ENCODE peak calls at places on chromosomes 4 and X, in four cellular contexts. K, C, A and E are unnamed samples.
A peak's percentile ranks its signal among the peaks of the same experiment; 100 is the strongest.

GRCh38 chr4:177447417-177448004 is 5.3 kb upstream of the AGA start:
- DNase-seq in A (no peak), K (no peak), C (no peak), E (no peak)

GRCh38 chrX:150364347-150365050 is 1.4 kb downstream of the MAMLD1 start:
- DNase-seq in C (no peak), A (no peak), K (no peak), E (no peak)

GRCh38 chr4:11293866-11294265 is 134.8 kb downstream of the HS3ST1 start:
- DNase-seq in K (peak; percentile 22), C (no peak), A (no peak), E (peak; percentile 16)

GRCh38 chr4:186161138-186161537 is 30.2 kb upstream of the CYP4V2 start:
- DNase-seq in A (no peak), K (no peak), C (no peak), E (no peak)

GRCh38 chrX:154714925-154715324 is 36.0 kb downstream of the GAB3 start:
- DNase-seq in K (peak; percentile 65), C (no peak), A (no peak), E (peak; percentile 66)

GRCh38 chrX:107450823-107451509 is 1.5 kb downstream of the FRMPD3 start:
- DNase-seq in K (no peak), C (no peak), A (no peak), E (no peak)

GRCh38 chr4:60034371-60034770 is 1165.8 kb upstream of the ADGRL3 start:
- DNase-seq in A (no peak), K (no peak), C (no peak), E (no peak)

GRCh38 chr4:38566811-38567398 is 97.1 kb upstream of the KLF3 start:
- DNase-seq in A (peak; percentile 60), C (no peak), K (no peak), E (no peak)

GRCh38 chr4:40587826-40588225 is 41.8 kb downstream of the RBM47 start:
- DNase-seq in K (peak; percentile 70), A (no peak), C (no peak), E (peak; percentile 66)

GRCh38 chr4:147362868-147363440 is 117.9 kb upstream of the EDNRA start:
- DNase-seq in A (no peak), C (no peak), K (peak; percentile 90), E (peak; percentile 89)

GRCh38 chr4:25879091-25879584 is 16.4 kb upstream of the SEL1L3 start:
- DNase-seq in C (no peak), A (no peak), K (no peak), E (no peak)

GRCh38 chr4:140726776-140727500 is 29.2 kb downstream of the TBC1D9 start:
- DNase-seq in K (peak; percentile 29), C (no peak), A (no peak), E (peak; percentile 42)

GRCh38 chrX:136067946-136068345 is 79.4 kb upstream of the FHL1 start:
- DNase-seq in K (no peak), C (no peak), A (no peak), E (no peak)

GRCh38 chr4:75232546-75232945 is 281.7 kb downstream of the RCHY1 start:
- DNase-seq in A (no peak), K (no peak), C (no peak), E (no peak)

GRCh38 chr4:137065306-137065705 is 467.0 kb downstream of the PCDH18 start:
- DNase-seq in C (no peak), A (peak; percentile 39), K (peak; percentile 30), E (peak; percentile 41)

GRCh38 chr4:81913427-81913878 is 441.7 kb upstream of the RASGEF1B start:
- DNase-seq in A (no peak), C (no peak), K (peak; percentile 49), E (peak; percentile 53)

GRCh38 chrX:39814391-39814790 is 283.4 kb downstream of the BCOR start:
- DNase-seq in K (peak; percentile 44), C (no peak), A (no peak), E (peak; percentile 53)

GRCh38 chrX:38437093-38437492 is 84.7 kb downstream of the OTC start:
- DNase-seq in C (no peak), K (no peak), A (no peak), E (no peak)

GRCh38 chrX:49977319-49978090 is 55.1 kb downstream of the CLCN5 start:
- DNase-seq in C (no peak), A (no peak), K (no peak), E (no peak)

GRCh38 chr4:37685726-37686372 is 327 bp downstream of the RELL1 start:
- DNase-seq in A (no peak), K (no peak), C (peak; percentile 59), E (peak; percentile 50)

GRCh38 chrX:47643926-47644325 is 6.4 kb downstream of the ELK1 start:
- DNase-seq in K (peak; percentile 66), A (no peak), C (no peak), E (peak; percentile 59)
- TF ChIP-seq CTCF in K (peak; percentile 56), A (peak; percentile 57), C (no peak), E (peak; percentile 49)

DNA sequence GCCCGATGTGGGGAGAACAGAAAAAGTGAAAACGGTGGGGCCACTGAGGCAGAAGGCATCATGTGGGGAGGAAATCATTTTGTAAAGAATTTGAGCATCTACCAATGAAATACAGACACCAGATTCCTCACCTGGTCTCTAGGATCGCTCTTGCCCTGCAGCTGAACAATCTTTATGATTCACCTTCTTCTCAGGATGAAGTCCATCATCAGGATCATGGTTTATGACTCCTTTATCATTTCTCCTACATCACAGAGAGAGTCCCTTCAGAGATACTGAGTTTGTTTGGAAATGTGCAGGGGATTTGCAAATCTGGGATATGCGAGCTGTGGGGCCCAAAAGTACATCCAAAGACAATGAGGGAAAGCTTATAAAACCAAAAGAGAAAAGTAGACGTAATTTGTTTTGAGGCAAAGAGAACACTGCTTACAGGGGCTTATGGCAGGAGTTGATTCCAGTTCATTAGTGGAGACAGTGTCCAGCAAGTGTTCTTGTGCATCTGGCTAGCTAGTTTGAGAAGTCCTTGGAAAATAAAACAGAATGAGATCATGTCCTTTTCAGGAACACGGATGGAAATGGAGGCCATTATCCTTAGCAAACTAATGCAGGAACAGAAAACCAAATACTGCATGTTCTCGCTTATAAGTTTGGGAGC is 15.3 kb upstream of the ANXA5 start:
- DNase-seq in C (no peak), K (no peak), A (no peak), E (peak; percentile 6)
- H3K4me3 ChIP-seq in C (no peak overlapping the region), K (no peak overlapping the region), A (no peak overlapping the region), E (no peak overlapping the region)

GRCh38 chrX:80181079-80181478 is 166.5 kb downstream of the TBX22 start:
- DNase-seq in C (no peak), A (no peak), K (no peak), E (peak; percentile 0)
- TF ChIP-seq CTCF in C (no peak), A (no peak), K (no peak), E (no peak)

GRCh38 chrX:8726031-8726652 is 5.8 kb downstream of the ANOS1 start:
- DNase-seq in A (no peak), K (no peak), C (no peak), E (no peak)

GRCh38 chrX:8731579-8732395 is at the start of gene ANOS1:
- DNase-seq in A (peak; percentile 19), C (no peak), K (peak; percentile 19), E (peak; percentile 68)

GRCh38 chrX:8728932-8729331 is 3.0 kb downstream of the ANOS1 start:
- DNase-seq in C (no peak), K (no peak), A (no peak), E (no peak)

GRCh38 chrX:8730812-8731578 is 942 bp downstream of the ANOS1 start:
- DNase-seq in A (no peak), C (no peak), K (no peak), E (no peak)
- H3K4me3 ChIP-seq in A (peak overlapping the region; percentile 56), C (peak overlapping the region; percentile 60), K (peak overlapping the region; percentile 31), E (no peak overlapping the region)

DNA sequence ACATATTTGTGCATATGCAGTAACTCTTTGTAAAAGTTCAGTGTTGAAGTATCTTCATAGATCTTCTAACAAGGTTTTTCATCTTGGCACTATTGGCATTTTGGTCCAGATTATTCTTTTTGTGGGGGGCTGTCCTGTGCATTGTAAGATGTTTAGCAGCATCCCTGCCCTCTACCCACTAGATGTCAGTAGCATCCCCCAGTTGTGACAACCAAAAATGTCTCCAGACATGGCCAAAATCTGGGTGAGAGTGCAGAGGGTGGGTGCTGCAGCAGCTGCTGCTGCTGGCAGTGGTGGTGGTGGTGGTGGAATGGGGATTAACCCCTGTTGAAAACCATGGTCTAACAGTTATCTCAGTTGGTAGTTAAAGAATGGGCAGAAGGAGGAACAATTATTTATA is 370.0 kb downstream of the GPAT3 start:
- DNase-seq in K (no peak), C (no peak), A (no peak), E (no peak)
- TF ChIP-seq CTCF in K (peak; percentile 3), C (peak; percentile 40), A (peak; percentile 22), E (peak; percentile 3)

DNA sequence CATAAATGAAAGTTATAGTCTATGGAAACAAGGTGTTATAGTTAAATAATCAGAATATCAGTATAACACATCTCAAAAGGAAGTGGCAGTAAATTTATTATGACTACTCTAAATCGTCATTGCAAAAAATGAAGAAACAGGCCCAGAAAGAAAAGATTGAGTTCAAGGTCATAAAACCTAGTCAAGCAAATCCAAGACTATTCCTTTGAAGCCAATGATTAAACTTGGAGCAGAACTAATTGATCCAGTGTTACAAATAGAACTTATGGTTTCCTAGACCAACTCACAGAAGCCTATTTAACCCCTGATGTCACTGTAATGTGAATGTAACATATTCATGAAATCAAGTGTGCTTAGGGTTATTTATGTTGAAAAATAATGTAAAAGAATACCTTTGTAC is 1.9 kb downstream of the FAM199X start:
- DNase-seq in A (no peak), C (no peak), K (no peak), E (no peak)
- H3K4me3 ChIP-seq in A (peak overlapping the region; percentile 12), C (no peak overlapping the region), K (peak overlapping the region; percentile 81), E (peak overlapping the region; percentile 86)

GRCh38 chr4:183172881-183173280 is 73.8 kb downstream of the WWC2 start:
- DNase-seq in A (no peak), C (no peak), K (no peak), E (no peak)

GRCh38 chr4:183173580-183174526 is 74.8 kb downstream of the WWC2 start:
- DNase-seq in A (peak; percentile 47), K (peak; percentile 38), C (no peak), E (peak; percentile 40)

GRCh38 chr4:183178201-183178600 is 79.1 kb downstream of the WWC2 start:
- DNase-seq in K (no peak), A (no peak), C (no peak), E (no peak)

GRCh38 chr4:183177001-183177400 is 77.9 kb downstream of the WWC2 start:
- DNase-seq in C (no peak), K (no peak), A (no peak), E (no peak)

DNA sequence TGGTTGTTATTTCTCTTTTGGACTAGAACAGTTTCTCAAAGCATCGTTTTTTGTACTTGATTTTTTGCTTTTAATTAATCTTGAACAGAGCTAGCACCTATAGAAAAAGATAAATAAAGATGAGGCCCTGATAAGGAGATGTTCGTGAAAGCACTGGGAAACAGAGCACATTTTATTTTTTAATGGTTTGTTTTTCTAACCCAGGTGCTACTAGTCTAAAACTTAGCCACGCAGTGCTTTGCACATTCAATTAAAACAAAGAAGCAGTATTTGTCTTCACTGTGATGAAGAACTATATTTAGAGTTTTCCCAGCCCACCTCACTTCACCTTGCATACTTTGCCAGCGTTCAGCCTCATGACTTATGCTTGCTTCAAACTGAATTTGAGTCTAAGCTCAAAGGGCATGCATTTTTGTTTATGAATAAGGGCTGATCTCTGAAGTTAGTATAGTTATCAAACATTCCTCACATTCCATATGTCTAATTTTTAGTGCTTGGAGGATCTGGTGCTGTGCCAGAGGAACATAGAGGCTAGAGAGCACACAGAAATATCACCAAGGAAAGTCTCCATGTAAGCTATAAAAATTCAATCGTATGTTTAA is 76.7 kb downstream of the WWC2 start:
- DNase-seq in A (peak; percentile 4), C (no peak), K (peak; percentile 74), E (peak; percentile 73)
- TF ChIP-seq CTCF in A (no peak), C (no peak), K (no peak), E (no peak)